ENCODE peak calls at places on chromosomes 5 and 9, in five cellular contexts. Z is ureter, O is globus pallidus, S is left cardiac atrium, Q is MCF 10A. J is an unnamed sample.

GRCh38 chr5:154815684-154816247 is 34.6 kb downstream of the FAXDC2 start:
- DNase-seq in Z (no peak), O (no peak), S (no peak), Q (no peak), J (no peak)

GRCh38 chr5:37875051-37875787 is 35.4 kb upstream of the GDNF start:
- DNase-seq in Z (no peak), O (no peak), S (no peak), Q (peak), J (no peak)

GRCh38 chr9:18333157-18333556 is 140.8 kb upstream of the ADAMTSL1 start:
- DNase-seq in Z (no peak), O (no peak), S (no peak), Q (no peak), J (no peak)

GRCh38 chr5:61796773-61797172 is 464.7 kb downstream of the ZSWIM6 start:
- DNase-seq in Z (no peak), O (no peak), S (no peak), Q (no peak), J (no peak)

GRCh38 chr9:97419315-97419867 is 7.5 kb downstream of the TDRD7 start:
- DNase-seq in Z (no peak), O (no peak), S (no peak), Q (peak), J (no peak)

GRCh38 chr5:33032161-33033085 is 321.3 kb downstream of the NPR3 start:
- DNase-seq in Z (no peak), O (no peak), S (no peak), Q (no peak), J (no peak)

GRCh38 chr9:81096667-81097066 is 592.7 kb downstream of the TLE1 start:
- DNase-seq in Z (no peak), O (no peak), S (no peak), Q (no peak), J (no peak)

GRCh38 chr5:149094996-149095395 is 32.1 kb upstream of the SH3TC2 start:
- DNase-seq in Z (no peak), O (no peak), S (no peak), Q (no peak), J (no peak)

GRCh38 chr9:31839273-31839672 is 545.2 kb upstream of the ACO1 start:
- DNase-seq in Z (no peak), O (peak), S (no peak), Q (peak), J (no peak)

GRCh38 chr5:132785355-132785754 is 8.3 kb upstream of the SEPTIN8 start:
- DNase-seq in Z (no peak), O (no peak), S (no peak), Q (no peak), J (no peak)

GRCh38 chr5:6202615-6203365 is 175.6 kb downstream of the MED10 start:
- DNase-seq in Z (no peak), O (no peak), S (no peak), Q (no peak), J (no peak)

GRCh38 chr9:124291801-124292396 is 34.1 kb downstream of the NEK6 start:
- DNase-seq in Z (no peak), O (no peak), S (no peak), Q (no peak), J (no peak)

GRCh38 chr9:445033-445432 is 230.4 kb downstream of the DOCK8 start:
- DNase-seq in Z (no peak), O (no peak), S (peak), Q (peak), J (no peak)

GRCh38 chr5:89421035-89421434 is 538.1 kb upstream of the MEF2C start:
- DNase-seq in Z (no peak), O (no peak), S (no peak), Q (peak), J (peak)

GRCh38 chr5:141841781-141842180 is 36.4 kb downstream of the PCDH1 start:
- DNase-seq in Z (peak), O (no peak), S (no peak), Q (peak), J (no peak)

GRCh38 chr5:15142458-15142857 is 270.9 kb upstream of the ANKH start:
- DNase-seq in Z (no peak), O (no peak), S (no peak), Q (no peak), J (no peak)

GRCh38 chr9:93578844-93579243 is 2.5 kb downstream of the PHF2 start:
- DNase-seq in Z (peak), O (no peak), S (peak), Q (no peak), J (no peak)

GRCh38 chr5:10591946-10592345 is 28.1 kb downstream of the ANKRD33B start:
- DNase-seq in Z (no peak), O (no peak), S (no peak), Q (no peak), J (no peak)

GRCh38 chr9:131282688-131283422 is 6.5 kb upstream of the FAM78A start:
- DNase-seq in Z (no peak), O (no peak), S (peak), Q (no peak), J (no peak)

GRCh38 chr5:72611111-72611724 is 104.0 kb upstream of the ZNF366 start:
- DNase-seq in Z (peak), O (peak), S (peak), Q (peak), J (peak)

GRCh38 chr9:128419061-128419925 is 1.4 kb upstream of the CERCAM start:
- DNase-seq in Z (peak), O (peak), S (no peak), Q (no peak), J (no peak)

GRCh38 chr9:128314697-128315096 is 7.5 kb downstream of the TRUB2 start:
- DNase-seq in Z (no peak), O (no peak), S (no peak), Q (no peak), J (no peak)

GRCh38 chr5:30505014-30505886 is 688.2 kb upstream of the CDH6 start:
- DNase-seq in Z (no peak), O (peak), S (no peak), Q (peak), J (no peak)